ENCODE peak calls at places on chromosomes 12 and 14, in six cellular contexts. One of them, this sample, is unnamed.

GRCh38 chr12:100554608-100555077 is 18.8 kb upstream of the GAS2L3 start:
- DNase-seq in T47D: peak; percentile 88
- DNase-seq in H1: no peak
- DNase-seq in SK-N-SH: peak; percentile 77
- DNase-seq in HCT116: peak; percentile 86
- DNase-seq in K562: peak; percentile 79
- DNase-seq in this sample: no peak

GRCh38 chr12:86574143-86574542 is 318.0 kb upstream of the MGAT4C start:
- DNase-seq in H1: no peak
- DNase-seq in K562: no peak
- DNase-seq in SK-N-SH: no peak
- DNase-seq in T47D: no peak
- DNase-seq in HCT116: no peak
- DNase-seq in this sample: no peak

GRCh38 chr12:31756977-31757420 is 28.2 kb upstream of the AMN1 start:
- DNase-seq in K562: peak; percentile 70
- DNase-seq in HCT116: peak; percentile 52
- DNase-seq in H1: no peak
- DNase-seq in SK-N-SH: no peak
- DNase-seq in T47D: no peak
- DNase-seq in this sample: no peak

GRCh38 chr12:128813392-128813791 is 10.4 kb downstream of the SLC15A4 start:
- DNase-seq in SK-N-SH: no peak
- DNase-seq in HCT116: no peak
- DNase-seq in T47D: no peak
- DNase-seq in K562: no peak
- DNase-seq in H1: no peak
- DNase-seq in this sample: no peak

GRCh38 chr12:69996276-69996675 is 171.2 kb downstream of the MYRFL start:
- DNase-seq in T47D: no peak
- DNase-seq in H1: no peak
- DNase-seq in HCT116: no peak
- DNase-seq in K562: no peak
- DNase-seq in SK-N-SH: no peak
- DNase-seq in this sample: no peak

GRCh38 chr12:132502149-132502881 is 12.4 kb downstream of the FBRSL1 start:
- DNase-seq in T47D: peak; percentile 64
- DNase-seq in SK-N-SH: peak; percentile 82
- DNase-seq in HCT116: peak; percentile 18
- DNase-seq in K562: peak; percentile 74
- DNase-seq in H1: no peak
- DNase-seq in this sample: no peak

GRCh38 chr14:25431211-25432076 is 381.5 kb upstream of the STXBP6 start:
- DNase-seq in H1: peak; percentile 15
- DNase-seq in K562: peak; percentile 13
- DNase-seq in T47D: peak; percentile 79
- DNase-seq in HCT116: no peak
- DNase-seq in SK-N-SH: peak; percentile 15
- DNase-seq in this sample: no peak

GRCh38 chr12:121333747-121334146 is 18.5 kb downstream of the ANAPC5 start:
- DNase-seq in K562: no peak
- DNase-seq in HCT116: no peak
- DNase-seq in SK-N-SH: no peak
- DNase-seq in T47D: no peak
- DNase-seq in H1: no peak
- DNase-seq in this sample: no peak

GRCh38 chr12:119151445-119151844 is 27.3 kb upstream of the HSPB8 start:
- DNase-seq in H1: no peak
- DNase-seq in SK-N-SH: no peak
- DNase-seq in T47D: no peak
- DNase-seq in K562: no peak
- DNase-seq in HCT116: no peak
- DNase-seq in this sample: no peak

GRCh38 chr14:105076296-105076804 is 11.1 kb upstream of the GPR132 start:
- DNase-seq in SK-N-SH: no peak
- DNase-seq in T47D: no peak
- DNase-seq in K562: no peak
- DNase-seq in H1: no peak
- DNase-seq in HCT116: no peak
- DNase-seq in this sample: no peak

GRCh38 chr14:68403794-68404522 is 388.9 kb downstream of the ZFP36L1 start:
- DNase-seq in HCT116: no peak
- DNase-seq in T47D: no peak
- DNase-seq in H1: no peak
- DNase-seq in SK-N-SH: no peak
- DNase-seq in K562: no peak
- DNase-seq in this sample: no peak

GRCh38 chr14:105710119-105711057 is 184.0 kb downstream of the TMEM121 start:
- DNase-seq in H1: no peak
- DNase-seq in K562: no peak
- DNase-seq in HCT116: no peak
- DNase-seq in SK-N-SH: no peak
- DNase-seq in T47D: no peak
- DNase-seq in this sample: no peak

DNA sequence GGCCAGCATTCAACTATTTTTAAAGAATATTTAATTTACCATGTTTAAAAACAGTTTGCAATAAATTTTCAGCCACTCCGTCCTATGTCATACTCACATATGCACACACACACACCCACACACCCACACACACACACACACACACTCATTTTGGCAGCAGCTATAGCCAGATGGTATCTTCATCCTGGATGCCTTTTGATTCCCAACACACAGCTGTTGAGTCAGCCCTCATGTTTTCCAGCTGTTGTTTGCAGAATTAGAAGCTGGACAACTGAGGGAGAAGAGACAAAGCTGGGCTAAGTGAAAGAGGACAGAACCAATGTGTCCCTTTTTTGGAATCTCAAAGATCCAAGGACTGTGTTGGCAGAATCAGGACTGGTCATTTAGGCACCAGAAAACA is 80.0 kb upstream of the EGLN3 start:
- DNase-seq in T47D: no peak
- DNase-seq in H1: no peak
- DNase-seq in K562: no peak
- DNase-seq in HCT116: no peak
- DNase-seq in SK-N-SH: peak; percentile 29
- DNase-seq in this sample: no peak
- TF ChIP-seq JUND in T47D: no peak
- TF ChIP-seq JUND in H1: no peak
- TF ChIP-seq JUND in K562: no peak
- TF ChIP-seq JUND in HCT116: no peak
- TF ChIP-seq JUND in SK-N-SH: no peak
- TF ChIP-seq JUND in this sample: no peak

GRCh38 chr14:35032562-35032961 is 13.5 kb upstream of the FAM177A1 start:
- DNase-seq in T47D: no peak
- DNase-seq in HCT116: no peak
- DNase-seq in K562: no peak
- DNase-seq in H1: no peak
- DNase-seq in SK-N-SH: no peak
- DNase-seq in this sample: no peak

DNA sequence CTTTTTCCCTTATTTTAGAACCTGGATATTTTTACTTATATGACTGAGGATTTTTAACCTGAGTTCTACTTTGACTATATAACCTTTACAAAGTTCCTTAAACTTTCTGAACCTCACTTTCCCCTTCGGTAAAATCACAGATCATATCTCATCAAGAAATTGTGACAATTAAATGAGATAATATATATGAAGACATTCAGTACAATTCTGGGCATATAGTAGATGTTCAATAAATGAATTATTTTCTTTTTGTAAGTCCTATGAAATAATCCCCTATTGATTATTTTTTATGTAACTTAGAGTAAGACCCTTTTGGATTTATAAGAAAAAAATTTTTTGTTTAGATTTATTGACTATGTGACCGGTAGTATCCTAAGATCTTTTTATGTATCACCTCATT is 17.6 kb upstream of the FAM177A1 start:
- DNase-seq in T47D: no peak
- DNase-seq in HCT116: no peak
- DNase-seq in SK-N-SH: no peak
- DNase-seq in H1: no peak
- DNase-seq in K562: no peak
- DNase-seq in this sample: no peak
- TF ChIP-seq JUND in T47D: no peak
- TF ChIP-seq JUND in HCT116: no peak
- TF ChIP-seq JUND in SK-N-SH: no peak
- TF ChIP-seq JUND in H1: no peak
- TF ChIP-seq JUND in K562: no peak
- TF ChIP-seq JUND in this sample: no peak

GRCh38 chr12:12357697-12358476 is 1.0 kb downstream of the BORCS5 start:
- DNase-seq in SK-N-SH: no peak
- DNase-seq in HCT116: no peak
- DNase-seq in T47D: no peak
- DNase-seq in H1: no peak
- DNase-seq in K562: peak; percentile 24
- DNase-seq in this sample: no peak
- TF ChIP-seq JUND in SK-N-SH: no peak
- TF ChIP-seq JUND in HCT116: no peak
- TF ChIP-seq JUND in T47D: no peak
- TF ChIP-seq JUND in H1: no peak
- TF ChIP-seq JUND in K562: no peak
- TF ChIP-seq JUND in this sample: no peak

DNA sequence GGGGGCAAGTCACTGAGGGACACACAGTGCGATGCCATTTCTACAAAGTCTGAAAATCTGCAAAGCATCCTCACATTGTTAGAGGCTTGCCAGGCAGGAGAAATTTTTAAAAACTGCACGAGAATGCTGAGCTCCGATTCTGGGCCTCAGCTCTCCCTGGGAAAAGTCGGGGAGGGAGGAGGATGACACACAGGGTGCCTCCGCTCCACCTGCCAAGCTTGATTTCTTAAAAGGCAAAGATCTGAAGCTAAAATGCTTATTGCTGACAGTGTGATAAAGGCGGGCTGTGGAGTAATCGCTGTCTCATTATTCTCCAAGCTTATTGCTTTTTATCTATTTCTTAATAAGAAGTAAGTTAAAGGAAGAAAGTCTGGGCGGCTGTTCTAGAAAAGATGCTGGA is 55.1 kb downstream of the CCDC85C start:
- DNase-seq in K562: no peak
- DNase-seq in HCT116: no peak
- DNase-seq in H1: no peak
- DNase-seq in SK-N-SH: no peak
- DNase-seq in T47D: no peak
- DNase-seq in this sample: no peak
- TF ChIP-seq JUND in K562: no peak
- TF ChIP-seq JUND in HCT116: no peak
- TF ChIP-seq JUND in H1: no peak
- TF ChIP-seq JUND in SK-N-SH: no peak
- TF ChIP-seq JUND in T47D: no peak
- TF ChIP-seq JUND in this sample: no peak

DNA sequence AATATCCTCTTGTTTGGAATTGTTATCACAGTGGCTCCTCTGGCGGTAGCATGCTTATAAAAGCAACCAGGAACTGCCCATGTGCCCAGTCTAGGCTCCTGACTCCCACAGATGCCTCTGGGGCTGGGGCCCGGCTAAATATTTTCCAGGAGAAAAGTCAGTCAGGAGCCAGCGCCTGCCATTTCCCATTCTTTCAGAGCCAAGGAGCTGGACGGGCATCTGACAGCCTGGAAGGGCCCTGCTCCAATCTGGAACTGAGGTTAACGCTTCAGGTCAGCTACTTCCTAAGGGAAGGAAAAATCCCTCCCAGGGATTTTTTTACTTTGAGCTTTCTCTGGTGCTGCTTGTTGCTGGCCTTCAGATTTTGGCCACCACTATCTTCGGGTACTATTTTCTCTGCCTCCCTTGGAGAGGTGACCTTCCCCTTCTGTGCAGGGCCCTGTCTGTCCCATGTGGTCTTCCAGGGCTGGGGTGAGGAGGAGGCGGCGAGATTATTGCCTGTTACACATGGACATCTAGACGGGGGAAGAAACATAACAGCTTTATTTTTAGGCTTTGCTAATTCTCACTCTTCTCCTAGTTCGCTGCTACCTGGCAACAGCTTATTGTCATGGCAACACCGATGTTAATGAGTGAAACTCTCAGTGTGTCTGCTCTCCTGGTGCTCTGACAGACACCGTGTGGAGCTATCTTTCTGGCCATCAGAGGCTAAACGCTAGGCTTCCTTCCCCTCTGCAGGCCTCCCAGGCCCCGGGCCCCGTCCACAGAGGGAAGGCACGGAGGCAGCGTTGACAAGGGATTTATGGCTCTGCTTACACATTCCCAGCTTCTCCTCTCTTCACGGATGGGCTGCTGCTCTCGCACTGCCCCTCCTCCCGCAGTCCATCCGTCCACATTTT is 160.4 kb downstream of the CACNA1C start:
- DNase-seq in T47D: no peak
- DNase-seq in K562: no peak
- DNase-seq in H1: no peak
- DNase-seq in SK-N-SH: peak; percentile 81
- DNase-seq in HCT116: no peak
- DNase-seq in this sample: no peak
- TF ChIP-seq JUND in T47D: no peak
- TF ChIP-seq JUND in K562: no peak
- TF ChIP-seq JUND in H1: no peak
- TF ChIP-seq JUND in SK-N-SH: no peak
- TF ChIP-seq JUND in HCT116: no peak
- TF ChIP-seq JUND in this sample: no peak

GRCh38 chr12:66297080-66297479 is 5.2 kb upstream of the HELB start:
- DNase-seq in H1: no peak
- DNase-seq in K562: no peak
- DNase-seq in T47D: no peak
- DNase-seq in HCT116: no peak
- DNase-seq in SK-N-SH: no peak
- DNase-seq in this sample: no peak

GRCh38 chr12:66290716-66291200 is 11.5 kb upstream of the HELB start:
- DNase-seq in H1: no peak
- DNase-seq in HCT116: no peak
- DNase-seq in SK-N-SH: no peak
- DNase-seq in K562: no peak
- DNase-seq in T47D: no peak
- DNase-seq in this sample: no peak

GRCh38 chr12:66301944-66302826 is at the start of gene HELB:
- DNase-seq in HCT116: peak; percentile 99
- DNase-seq in SK-N-SH: peak; percentile 91
- DNase-seq in T47D: peak; percentile 97
- DNase-seq in K562: peak; percentile 98
- DNase-seq in H1: peak; percentile 96
- DNase-seq in this sample: peak; percentile 88

GRCh38 chr12:66297923-66298322 is 4.4 kb upstream of the HELB start:
- DNase-seq in H1: no peak
- DNase-seq in K562: no peak
- DNase-seq in SK-N-SH: no peak
- DNase-seq in T47D: no peak
- DNase-seq in HCT116: no peak
- DNase-seq in this sample: no peak

DNA sequence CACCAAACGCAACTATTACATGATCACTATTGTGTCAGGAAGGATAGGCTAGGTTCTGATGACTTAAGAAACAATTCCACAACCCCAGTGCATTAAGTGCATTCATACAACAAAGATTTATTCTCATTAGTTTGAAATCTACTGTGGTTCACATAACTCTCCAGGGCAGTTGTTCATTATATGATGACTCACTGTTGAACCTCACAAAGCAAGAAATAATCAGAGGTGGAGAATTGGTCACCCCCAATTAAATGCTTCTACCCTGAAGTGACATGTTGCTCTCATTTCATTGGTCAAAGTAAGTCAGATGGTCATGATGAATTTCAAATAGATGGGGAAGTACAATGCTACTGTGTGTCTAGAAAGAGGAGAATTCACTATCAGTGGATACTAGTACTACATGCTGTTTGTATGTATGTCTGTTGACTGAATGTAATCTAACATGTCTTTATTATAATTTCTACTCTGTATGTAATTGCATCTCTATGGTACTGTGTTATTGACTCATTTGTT is 6.1 kb upstream of the HELB start:
- DNase-seq in HCT116: no peak
- DNase-seq in H1: no peak
- DNase-seq in SK-N-SH: no peak
- DNase-seq in K562: no peak
- DNase-seq in T47D: no peak
- DNase-seq in this sample: no peak
- TF ChIP-seq JUND in HCT116: no peak
- TF ChIP-seq JUND in H1: no peak
- TF ChIP-seq JUND in SK-N-SH: no peak
- TF ChIP-seq JUND in K562: no peak
- TF ChIP-seq JUND in T47D: no peak
- TF ChIP-seq JUND in this sample: no peak